ENCODE peak calls at places on chromosomes 7 and 10, in six cellular contexts. I, V, F, K, U and H are unnamed samples.

GRCh38 chr10:119104653-119105024 is 726 bp downstream of the DENND10 start:
- DNase-seq in F (no peak), U (peak; percentile 25), V (no peak), I (no peak), K (no peak), H (no peak)

GRCh38 chr7:66183700-66184099 is 21.4 kb upstream of the TPST1 start:
- DNase-seq in F (peak; percentile 76), I (no peak), K (peak; percentile 88), V (peak; percentile 32), U (no peak), H (no peak)

GRCh38 chr7:155584763-155585531 is 38.6 kb upstream of the CNPY1 start:
- DNase-seq in K (no peak), I (no peak), F (no peak), U (peak; percentile 50), V (peak; percentile 24), H (peak; percentile 64)

GRCh38 chr10:4532467-4532866 is 293.5 kb upstream of the AKR1E2 start:
- DNase-seq in K (peak; percentile 48), I (no peak), F (peak; percentile 82), U (peak; percentile 41), V (peak; percentile 66), H (no peak)

GRCh38 chr7:141619745-141620144 is 68.5 kb downstream of the AGK start:
- DNase-seq in F (no peak), K (no peak), U (no peak), I (no peak), V (no peak), H (no peak)

GRCh38 chr10:124093076-124093773 is at the start of gene CHST15:
- DNase-seq in F (no peak), I (peak; percentile 74), V (no peak), K (peak; percentile 6), U (peak; percentile 83), H (peak; percentile 53)

GRCh38 chr10:69769395-69769989 is 32.2 kb upstream of the COL13A1 start:
- DNase-seq in F (peak; percentile 60), I (no peak), U (peak; percentile 88), K (peak; percentile 55), V (peak; percentile 43), H (peak; percentile 59)

GRCh38 chr7:114502454-114503254 is 88.0 kb downstream of the FOXP2 start:
- DNase-seq in I (no peak), V (peak; percentile 45), U (peak; percentile 5), F (no peak), K (no peak), H (no peak)